ENCODE peak calls at places on chromosomes 5 and 9, in seven cellular contexts. One of them, this sample, is unnamed.
A peak's percentile ranks its signal among the peaks of the same experiment; 100 is the strongest.

GRCh38 chr9:117687532-117687931 is 16.7 kb upstream of the TLR4 start:
- DNase-seq in heart left ventricle: no peak
- DNase-seq in tibial nerve: no peak
- DNase-seq in right lobe of liver: no peak
- DNase-seq in body of pancreas: no peak
- DNase-seq in IMR-90: no peak
- DNase-seq in prostate gland: no peak
- DNase-seq in this sample: no peak

GRCh38 chr9:82540175-82540574 is 522.8 kb downstream of the RASEF start:
- DNase-seq in heart left ventricle: no peak
- DNase-seq in tibial nerve: no peak
- DNase-seq in right lobe of liver: peak; percentile 76
- DNase-seq in body of pancreas: peak; percentile 14
- DNase-seq in IMR-90: no peak
- DNase-seq in prostate gland: no peak
- DNase-seq in this sample: no peak

GRCh38 chr9:118455781-118456180 is 751.6 kb downstream of the TLR4 start:
- DNase-seq in heart left ventricle: no peak
- DNase-seq in tibial nerve: no peak
- DNase-seq in right lobe of liver: no peak
- DNase-seq in body of pancreas: no peak
- DNase-seq in IMR-90: no peak
- DNase-seq in prostate gland: no peak
- DNase-seq in this sample: no peak

GRCh38 chr5:159414021-159414420 is 83.7 kb upstream of the IL12B start:
- DNase-seq in heart left ventricle: no peak
- DNase-seq in tibial nerve: no peak
- DNase-seq in right lobe of liver: no peak
- DNase-seq in body of pancreas: no peak
- DNase-seq in IMR-90: no peak
- DNase-seq in prostate gland: no peak
- DNase-seq in this sample: no peak

GRCh38 chr5:30505014-30505886 is 688.2 kb upstream of the CDH6 start:
- DNase-seq in heart left ventricle: no peak
- DNase-seq in tibial nerve: no peak
- DNase-seq in right lobe of liver: no peak
- DNase-seq in body of pancreas: no peak
- DNase-seq in IMR-90: peak; percentile 64
- DNase-seq in prostate gland: no peak
- DNase-seq in this sample: no peak

GRCh38 chr9:75903785-75904360 is 13.4 kb downstream of the PCSK5 start:
- DNase-seq in heart left ventricle: no peak
- DNase-seq in tibial nerve: no peak
- DNase-seq in right lobe of liver: no peak
- DNase-seq in body of pancreas: no peak
- DNase-seq in IMR-90: peak; percentile 17
- DNase-seq in prostate gland: no peak
- DNase-seq in this sample: no peak

GRCh38 chr5:1759378-1759970 is 40.2 kb downstream of the MRPL36 start:
- DNase-seq in heart left ventricle: peak; percentile 39
- DNase-seq in tibial nerve: no peak
- DNase-seq in right lobe of liver: no peak
- DNase-seq in body of pancreas: no peak
- DNase-seq in IMR-90: no peak
- DNase-seq in prostate gland: no peak
- DNase-seq in this sample: no peak

GRCh38 chr9:18260527-18260926 is 213.4 kb upstream of the ADAMTSL1 start:
- DNase-seq in heart left ventricle: no peak
- DNase-seq in tibial nerve: no peak
- DNase-seq in right lobe of liver: no peak
- DNase-seq in body of pancreas: no peak
- DNase-seq in IMR-90: no peak
- DNase-seq in prostate gland: no peak
- DNase-seq in this sample: no peak

GRCh38 chr9:86202338-86202882 is 57.0 kb downstream of the C9orf153 start:
- DNase-seq in heart left ventricle: no peak
- DNase-seq in tibial nerve: no peak
- DNase-seq in right lobe of liver: no peak
- DNase-seq in body of pancreas: peak; percentile 31
- DNase-seq in IMR-90: peak; percentile 61
- DNase-seq in prostate gland: no peak
- DNase-seq in this sample: no peak

GRCh38 chr5:83509535-83509934 is 38.0 kb downstream of the VCAN start:
- DNase-seq in heart left ventricle: no peak
- DNase-seq in tibial nerve: no peak
- DNase-seq in right lobe of liver: no peak
- DNase-seq in body of pancreas: peak; percentile 12
- DNase-seq in IMR-90: peak; percentile 71
- DNase-seq in prostate gland: no peak
- DNase-seq in this sample: no peak

GRCh38 chr9:81410201-81410600 is 279.1 kb downstream of the TLE1 start:
- DNase-seq in heart left ventricle: no peak
- DNase-seq in tibial nerve: no peak
- DNase-seq in right lobe of liver: no peak
- DNase-seq in body of pancreas: no peak
- DNase-seq in IMR-90: peak; percentile 91
- DNase-seq in prostate gland: no peak
- DNase-seq in this sample: no peak

GRCh38 chr5:14256756-14257393 is 113.7 kb downstream of the TRIO start:
- DNase-seq in heart left ventricle: no peak
- DNase-seq in tibial nerve: no peak
- DNase-seq in right lobe of liver: no peak
- DNase-seq in body of pancreas: no peak
- DNase-seq in IMR-90: no peak
- DNase-seq in prostate gland: peak; percentile 40
- DNase-seq in this sample: no peak
- H3K4me3 ChIP-seq in heart left ventricle: no peak overlapping the region
- H3K4me3 ChIP-seq in tibial nerve: no peak overlapping the region
- H3K4me3 ChIP-seq in right lobe of liver: no peak overlapping the region
- H3K4me3 ChIP-seq in body of pancreas: no peak overlapping the region
- H3K4me3 ChIP-seq in IMR-90: no peak overlapping the region
- H3K4me3 ChIP-seq in prostate gland: no peak overlapping the region
- H3K4me3 ChIP-seq in this sample: no peak overlapping the region

GRCh38 chr9:692636-693459 is 148.6 kb upstream of the DMRT1 start:
- DNase-seq in heart left ventricle: no peak
- DNase-seq in tibial nerve: no peak
- DNase-seq in right lobe of liver: no peak
- DNase-seq in body of pancreas: no peak
- DNase-seq in IMR-90: no peak
- DNase-seq in prostate gland: no peak
- DNase-seq in this sample: no peak

GRCh38 chr9:691825-692363 is 149.6 kb upstream of the DMRT1 start:
- DNase-seq in heart left ventricle: no peak
- DNase-seq in tibial nerve: no peak
- DNase-seq in right lobe of liver: no peak
- DNase-seq in body of pancreas: no peak
- DNase-seq in IMR-90: no peak
- DNase-seq in prostate gland: peak; percentile 70
- DNase-seq in this sample: no peak

GRCh38 chr9:687994-688393 is 153.5 kb upstream of the DMRT1 start:
- DNase-seq in heart left ventricle: no peak
- DNase-seq in tibial nerve: no peak
- DNase-seq in right lobe of liver: no peak
- DNase-seq in body of pancreas: no peak
- DNase-seq in IMR-90: no peak
- DNase-seq in prostate gland: no peak
- DNase-seq in this sample: no peak

GRCh38 chr9:693460-694390 is 147.8 kb upstream of the DMRT1 start:
- DNase-seq in heart left ventricle: no peak
- DNase-seq in tibial nerve: peak; percentile 52
- DNase-seq in right lobe of liver: no peak
- DNase-seq in body of pancreas: peak; percentile 42
- DNase-seq in IMR-90: peak; percentile 86
- DNase-seq in prostate gland: peak; percentile 61
- DNase-seq in this sample: no peak

DNA sequence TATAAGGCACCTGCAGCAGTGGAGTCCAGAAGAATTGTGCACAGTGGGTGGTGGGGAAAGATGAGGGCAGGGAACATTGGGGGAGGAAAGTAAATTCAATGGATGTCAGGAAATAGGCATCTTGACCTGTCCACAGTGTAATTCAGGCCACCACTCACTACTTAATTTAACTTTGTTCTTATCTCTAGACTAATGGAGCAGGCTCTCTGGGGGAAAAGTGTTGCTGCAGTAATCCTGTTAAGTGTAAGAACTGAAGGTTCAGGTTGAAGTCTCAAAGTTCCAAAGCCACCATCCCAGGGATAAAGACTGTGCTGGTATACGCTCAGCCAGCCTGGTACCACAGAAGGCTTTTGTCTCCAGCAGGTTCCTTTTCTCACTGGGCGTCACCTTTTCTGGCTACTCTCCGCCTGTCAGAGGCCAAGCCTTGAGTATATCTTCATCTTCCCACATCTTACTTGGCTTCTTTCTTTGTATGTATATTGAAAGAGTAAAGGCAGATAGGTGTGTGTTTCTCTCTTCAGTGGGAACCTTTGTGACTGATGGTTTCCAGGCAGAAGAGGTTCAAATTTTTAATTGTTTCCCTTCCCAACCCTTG is 150.9 kb upstream of the DMRT1 start:
- DNase-seq in heart left ventricle: no peak
- DNase-seq in tibial nerve: no peak
- DNase-seq in right lobe of liver: no peak
- DNase-seq in body of pancreas: no peak
- DNase-seq in IMR-90: no peak
- DNase-seq in prostate gland: no peak
- DNase-seq in this sample: no peak
- H3K4me1 ChIP-seq in heart left ventricle: peaks cover 21% of the 10 kb centered on the region
- H3K4me1 ChIP-seq in tibial nerve: peaks cover 58% of the 10 kb centered on the region
- H3K4me1 ChIP-seq in right lobe of liver: peaks cover 64% of the 10 kb centered on the region
- H3K4me1 ChIP-seq in body of pancreas: peaks cover 26% of the 10 kb centered on the region
- H3K4me1 ChIP-seq in IMR-90: peaks cover 25% of the 10 kb centered on the region
- H3K4me1 ChIP-seq in prostate gland: peaks cover 25% of the 10 kb centered on the region
- H3K4me1 ChIP-seq in this sample: peaks cover 15% of the 10 kb centered on the region

GRCh38 chr9:127555830-127556820 is 56.0 kb upstream of the STXBP1 start:
- DNase-seq in heart left ventricle: no peak
- DNase-seq in tibial nerve: peak; percentile 70
- DNase-seq in right lobe of liver: no peak
- DNase-seq in body of pancreas: peak; percentile 75
- DNase-seq in IMR-90: peak; percentile 96
- DNase-seq in prostate gland: peak; percentile 77
- DNase-seq in this sample: peak; percentile 88
- TF ChIP-seq POLR2A in heart left ventricle: no peak
- TF ChIP-seq POLR2A in tibial nerve: no peak
- TF ChIP-seq POLR2A in right lobe of liver: no peak
- TF ChIP-seq POLR2A in body of pancreas: no peak
- TF ChIP-seq POLR2A in IMR-90: peak; percentile 59
- TF ChIP-seq POLR2A in prostate gland: no peak
- TF ChIP-seq POLR2A in this sample: no peak

GRCh38 chr9:125756499-125756898 is 9.3 kb downstream of the PBX3 start:
- DNase-seq in heart left ventricle: no peak
- DNase-seq in tibial nerve: no peak
- DNase-seq in right lobe of liver: no peak
- DNase-seq in body of pancreas: no peak
- DNase-seq in IMR-90: no peak
- DNase-seq in prostate gland: no peak
- DNase-seq in this sample: no peak
- H3K4me3 ChIP-seq in heart left ventricle: no peak overlapping the region
- H3K4me3 ChIP-seq in tibial nerve: no peak overlapping the region
- H3K4me3 ChIP-seq in right lobe of liver: no peak overlapping the region
- H3K4me3 ChIP-seq in body of pancreas: no peak overlapping the region
- H3K4me3 ChIP-seq in IMR-90: no peak overlapping the region
- H3K4me3 ChIP-seq in prostate gland: no peak overlapping the region
- H3K4me3 ChIP-seq in this sample: no peak overlapping the region

GRCh38 chr9:111098093-111098492 is 59.8 kb upstream of the LPAR1 start:
- DNase-seq in heart left ventricle: no peak
- DNase-seq in tibial nerve: no peak
- DNase-seq in right lobe of liver: no peak
- DNase-seq in body of pancreas: no peak
- DNase-seq in IMR-90: no peak
- DNase-seq in prostate gland: no peak
- DNase-seq in this sample: no peak
- H3K4me1 ChIP-seq in heart left ventricle: no peaks in the 10 kb centered on the region
- H3K4me1 ChIP-seq in tibial nerve: peaks cover 18% of the 10 kb centered on the region
- H3K4me1 ChIP-seq in right lobe of liver: no peaks in the 10 kb centered on the region
- H3K4me1 ChIP-seq in body of pancreas: no peaks in the 10 kb centered on the region
- H3K4me1 ChIP-seq in IMR-90: peaks cover 13% of the 10 kb centered on the region
- H3K4me1 ChIP-seq in prostate gland: no peaks in the 10 kb centered on the region
- H3K4me1 ChIP-seq in this sample: no peaks in the 10 kb centered on the region

GRCh38 chr5:54570923-54571322 is 53.4 kb downstream of the SNX18 start:
- DNase-seq in heart left ventricle: no peak
- DNase-seq in tibial nerve: peak; percentile 20
- DNase-seq in right lobe of liver: no peak
- DNase-seq in body of pancreas: no peak
- DNase-seq in IMR-90: peak; percentile 65
- DNase-seq in prostate gland: no peak
- DNase-seq in this sample: no peak
- TF ChIP-seq POLR2A in heart left ventricle: no peak
- TF ChIP-seq POLR2A in tibial nerve: no peak
- TF ChIP-seq POLR2A in right lobe of liver: no peak
- TF ChIP-seq POLR2A in body of pancreas: no peak
- TF ChIP-seq POLR2A in IMR-90: no peak
- TF ChIP-seq POLR2A in prostate gland: no peak
- TF ChIP-seq POLR2A in this sample: no peak

GRCh38 chr9:101126556-101126955 is 98.0 kb downstream of the PLPPR1 start:
- DNase-seq in heart left ventricle: no peak
- DNase-seq in tibial nerve: no peak
- DNase-seq in right lobe of liver: no peak
- DNase-seq in body of pancreas: no peak
- DNase-seq in IMR-90: no peak
- DNase-seq in prostate gland: no peak
- DNase-seq in this sample: no peak
- H3K4me3 ChIP-seq in heart left ventricle: no peak overlapping the region
- H3K4me3 ChIP-seq in tibial nerve: no peak overlapping the region
- H3K4me3 ChIP-seq in right lobe of liver: no peak overlapping the region
- H3K4me3 ChIP-seq in body of pancreas: no peak overlapping the region
- H3K4me3 ChIP-seq in IMR-90: no peak overlapping the region
- H3K4me3 ChIP-seq in prostate gland: no peak overlapping the region
- H3K4me3 ChIP-seq in this sample: no peak overlapping the region

GRCh38 chr9:3909966-3910650 is 384.3 kb upstream of the RFX3 start:
- DNase-seq in heart left ventricle: no peak
- DNase-seq in tibial nerve: no peak
- DNase-seq in right lobe of liver: no peak
- DNase-seq in body of pancreas: no peak
- DNase-seq in IMR-90: no peak
- DNase-seq in prostate gland: no peak
- DNase-seq in this sample: no peak

GRCh38 chr9:3912260-3912659 is 386.5 kb upstream of the RFX3 start:
- DNase-seq in heart left ventricle: no peak
- DNase-seq in tibial nerve: no peak
- DNase-seq in right lobe of liver: no peak
- DNase-seq in body of pancreas: no peak
- DNase-seq in IMR-90: no peak
- DNase-seq in prostate gland: no peak
- DNase-seq in this sample: no peak

GRCh38 chr9:3912817-3913216 is 387.0 kb upstream of the RFX3 start:
- DNase-seq in heart left ventricle: no peak
- DNase-seq in tibial nerve: no peak
- DNase-seq in right lobe of liver: no peak
- DNase-seq in body of pancreas: no peak
- DNase-seq in IMR-90: peak; percentile 23
- DNase-seq in prostate gland: no peak
- DNase-seq in this sample: no peak

GRCh38 chr9:3906437-3907213 is 380.8 kb upstream of the RFX3 start:
- DNase-seq in heart left ventricle: no peak
- DNase-seq in tibial nerve: no peak
- DNase-seq in right lobe of liver: no peak
- DNase-seq in body of pancreas: no peak
- DNase-seq in IMR-90: peak; percentile 95
- DNase-seq in prostate gland: no peak
- DNase-seq in this sample: no peak

GRCh38 chr9:3908731-3909130 is 382.9 kb upstream of the RFX3 start:
- DNase-seq in heart left ventricle: no peak
- DNase-seq in tibial nerve: peak; percentile 20
- DNase-seq in right lobe of liver: no peak
- DNase-seq in body of pancreas: no peak
- DNase-seq in IMR-90: no peak
- DNase-seq in prostate gland: no peak
- DNase-seq in this sample: peak; percentile 20
- H3K4me1 ChIP-seq in heart left ventricle: no peaks in the 10 kb centered on the region
- H3K4me1 ChIP-seq in tibial nerve: peaks cover 40% of the 10 kb centered on the region
- H3K4me1 ChIP-seq in right lobe of liver: peaks cover 2% of the 10 kb centered on the region
- H3K4me1 ChIP-seq in body of pancreas: no peaks in the 10 kb centered on the region
- H3K4me1 ChIP-seq in IMR-90: peaks cover 10% of the 10 kb centered on the region
- H3K4me1 ChIP-seq in prostate gland: no peaks in the 10 kb centered on the region
- H3K4me1 ChIP-seq in this sample: no peaks in the 10 kb centered on the region

This sample was measured in breast epithelium.